ENCODE peak calls at places on chromosomes 3 and 15, in six cellular contexts. N is NCI-H1694 treated with DMSO at 0.1 percent for 48 hours, P is T-helper 1 cell, J is AG09309, Z is HFFc6, Q is astrocyte of the spinal cord. L is an unnamed sample.

GRCh38 chr3:10548997-10549396 is 43.6 kb upstream of the ATP2B2 start:
- DNase-seq in P (no peak), N (no peak), J (no peak), Z (no peak), Q (no peak), L (no peak)

GRCh38 chr3:83894223-83894622 is 1064.6 kb upstream of the CADM2 start:
- DNase-seq in N (no peak), Q (no peak), Z (no peak), P (no peak), J (no peak), L (no peak)

GRCh38 chr15:58448906-58449305 is 17.1 kb downstream of the LIPC start:
- DNase-seq in N (no peak), Z (no peak), P (no peak), J (no peak), Q (no peak), L (no peak)

GRCh38 chr15:23860290-23860751 is 173.2 kb upstream of the NDN start:
- DNase-seq in Z (no peak), J (no peak), P (no peak), N (no peak), Q (no peak), L (no peak)

GRCh38 chr3:151008699-151009098 is 36.2 kb upstream of the CLRN1 start:
- DNase-seq in Z (peak), Q (peak), J (peak), P (no peak), N (peak), L (no peak)

GRCh38 chr15:53530762-53531161 is 228.7 kb downstream of the WDR72 start:
- DNase-seq in P (no peak), Z (no peak), J (no peak), N (no peak), Q (no peak), L (no peak)

GRCh38 chr3:98722389-98722788 is 40.8 kb upstream of the ST3GAL6 start:
- DNase-seq in Q (no peak), N (no peak), J (no peak), Z (no peak), P (no peak), L (no peak)

GRCh38 chr15:92958105-92958504 is 58.0 kb downstream of the CHD2 start:
- DNase-seq in Z (no peak), Q (peak), P (peak), J (peak), N (no peak), L (peak)

GRCh38 chr3:127063916-127064315 is 81.0 kb downstream of the PLXNA1 start:
- DNase-seq in Q (no peak), Z (no peak), J (no peak), P (no peak), N (no peak), L (no peak)

GRCh38 chr15:95018888-95019545 is 787.7 kb downstream of the MCTP2 start:
- DNase-seq in P (no peak), Z (peak), N (no peak), J (no peak), Q (peak), L (no peak)

GRCh38 chr3:159724627-159725026 is 264.0 kb upstream of the IL12A start:
- DNase-seq in N (no peak), P (no peak), Z (peak), J (peak), Q (no peak), L (no peak)

GRCh38 chr3:32304510-32304909 is 66.0 kb downstream of the CMTM8 start:
- DNase-seq in N (peak), Q (no peak), Z (no peak), P (no peak), J (no peak), L (no peak)

GRCh38 chr3:45218578-45219390 is 7.3 kb downstream of the TMEM158 start:
- DNase-seq in J (no peak), P (no peak), Q (peak), N (no peak), Z (peak), L (no peak)

L was measured in naive thymus-derived CD8-positive, alpha-beta T cell.